ENCODE peak calls at places on chromosomes 5 and 9, in four cellular contexts. M is fibroblast of lung, V is HCT116, L is DND-41. Q is an unnamed sample.
A peak's percentile ranks its signal among the peaks of the same experiment; 100 is the strongest.

GRCh38 chr9:126536836-126537465 is 76.8 kb upstream of the LMX1B start:
- DNase-seq in M (no peak), V (no peak), L (no peak), Q (no peak)

GRCh38 chr5:173625686-173626500 is 9.4 kb upstream of the BOD1 start:
- DNase-seq in V (no peak), L (no peak), M (no peak), Q (no peak)

GRCh38 chr9:121498487-121499176 is 1.0 kb downstream of the GGTA1 start:
- DNase-seq in V (no peak), L (no peak), M (peak; percentile 59), Q (no peak)

GRCh38 chr9:126206099-126206498 is 120.5 kb upstream of the MVB12B start:
- DNase-seq in L (no peak), M (no peak), V (no peak), Q (no peak)

GRCh38 chr5:59358497-59358896 is 535.0 kb downstream of the PDE4D start:
- DNase-seq in M (peak; percentile 78), V (no peak), L (no peak), Q (no peak)

GRCh38 chr5:140219068-140219971 is 44.3 kb downstream of the CYSTM1 start:
- DNase-seq in L (no peak), V (no peak), M (peak; percentile 32), Q (peak; percentile 38)

GRCh38 chr9:13750061-13750460 is 470.6 kb upstream of the MPDZ start:
- DNase-seq in L (no peak), M (peak; percentile 84), V (no peak), Q (no peak)

GRCh38 chr5:174535691-174536090 is 188.7 kb upstream of the MSX2 start:
- DNase-seq in M (peak; percentile 46), V (peak; percentile 74), L (no peak), Q (no peak)

GRCh38 chr5:147973086-147973485 is 66.7 kb upstream of the C5orf46 start:
- DNase-seq in M (no peak), V (no peak), L (no peak), Q (no peak)

GRCh38 chr9:112162644-112163413 is 12.3 kb downstream of the SUSD1 start:
- DNase-seq in L (no peak), M (no peak), V (no peak), Q (no peak)
- H3K9ac ChIP-seq in L (no peak overlapping the region), M (no peak overlapping the region), V (no peak overlapping the region), Q (no peak overlapping the region)

GRCh38 chr5:78574157-78574673 is 74.4 kb downstream of the LHFPL2 start:
- DNase-seq in V (no peak), L (no peak), M (no peak), Q (no peak)
- H3K9ac ChIP-seq in V (no peak overlapping the region), L (no peak overlapping the region), M (no peak overlapping the region), Q (peak overlapping the region; percentile 28)

GRCh38 chr9:99353408-99353807 is 131.3 kb downstream of the SEC61B start:
- DNase-seq in M (peak; percentile 99), L (no peak), V (no peak), Q (no peak)
- H3K9ac ChIP-seq in M (peak overlapping the region; percentile 1), L (no peak overlapping the region), V (no peak overlapping the region), Q (no peak overlapping the region)

GRCh38 chr5:107633171-107633901 is 37.4 kb downstream of the EFNA5 start:
- DNase-seq in L (no peak), M (peak; percentile 31), V (no peak), Q (no peak)
- H3K9ac ChIP-seq in L (no peak overlapping the region), M (no peak overlapping the region), V (no peak overlapping the region), Q (no peak overlapping the region)